ENCODE peak calls at places on chromosome 11, in ten cellular contexts. Z is AG09309; V is myocyte; L is NCI-H1092; N is IMR-90; I is stimulated activated CD4-positive, alpha-beta T cell treated with anti-CD3 and anti-CD28 coated beads, TNF-alpha, amount 100 ng/mL, for 1 hour; K is NCI-H774; E is epithelial cell of esophagus; Y is activated T-cell treated with anti-CD3 and anti-CD28 coated beads, Interleukin-2, amount 50 U/mL, for 1 hour; F is head of caudate nucleus. D is an unnamed sample.

GRCh38 chr11:113203332-113203731 is 111.1 kb upstream of the TTC12 start:
- DNase-seq in K (no peak), N (no peak), Z (no peak), Y (no peak), V (no peak), I (no peak), L (no peak), F (no peak), E (no peak), D (no peak)

GRCh38 chr11:48020092-48020755 is 39.9 kb downstream of the PTPRJ start:
- DNase-seq in K (no peak), F (no peak), V (no peak), I (no peak), Y (no peak), E (peak), L (no peak), Z (no peak), N (no peak), D (peak)

GRCh38 chr11:76919887-76920746 is 59.4 kb downstream of the ACER3 start:
- DNase-seq in E (peak), K (peak), N (peak), Z (peak), Y (peak), F (peak), V (peak), L (peak), I (peak), D (peak)

GRCh38 chr11:59078435-59078834 is 7.7 kb upstream of the GLYATL1B start:
- DNase-seq in E (no peak), L (no peak), K (no peak), Z (no peak), N (no peak), Y (no peak), V (no peak), F (no peak), I (no peak), D (no peak)

GRCh38 chr11:134519788-134520187 is 107.7 kb upstream of the B3GAT1 start:
- DNase-seq in F (no peak), V (no peak), N (no peak), K (no peak), Y (no peak), E (no peak), I (no peak), Z (no peak), L (no peak), D (no peak)

GRCh38 chr11:73396985-73397384 is 20.8 kb downstream of the RELT start:
- DNase-seq in N (no peak), Y (no peak), I (no peak), F (no peak), E (no peak), L (no peak), K (no peak), Z (no peak), V (no peak), D (no peak)

GRCh38 chr11:504053-504993 is 2.7 kb downstream of the RNH1 start:
- DNase-seq in F (no peak), K (no peak), L (no peak), Y (no peak), N (no peak), E (peak), Z (no peak), I (no peak), V (no peak), D (no peak)

GRCh38 chr11:86073948-86074347 is 5.1 kb upstream of the PICALM start:
- DNase-seq in N (no peak), Z (no peak), F (no peak), V (no peak), L (no peak), E (no peak), I (no peak), K (no peak), Y (no peak), D (no peak)

GRCh38 chr11:32466279-32466915 is 31.1 kb upstream of the WT1 start:
- DNase-seq in F (no peak), Z (peak), K (no peak), N (no peak), V (peak), I (no peak), E (no peak), Y (no peak), L (no peak), D (no peak)

GRCh38 chr11:109789911-109790310 is 303.3 kb upstream of the ZC3H12C start:
- DNase-seq in V (no peak), F (no peak), L (no peak), K (no peak), I (no peak), Y (no peak), E (no peak), Z (peak), N (peak), D (no peak)

GRCh38 chr11:2791139-2791520 is 91.3 kb upstream of the KCNQ1OT1 start:
- DNase-seq in Z (no peak), V (no peak), F (no peak), N (no peak), Y (no peak), L (no peak), I (no peak), K (no peak), E (no peak), D (peak)

GRCh38 chr11:44633641-44634040 is 68.2 kb downstream of the CD82 start:
- DNase-seq in Z (no peak), I (no peak), F (no peak), N (no peak), K (no peak), V (no peak), L (no peak), Y (no peak), E (no peak), D (no peak)

GRCh38 chr11:1864216-1864615 is 11.3 kb downstream of the LSP1 start:
- DNase-seq in Y (no peak), L (no peak), I (no peak), Z (no peak), V (peak), K (no peak), N (no peak), F (no peak), E (no peak), D (no peak)

GRCh38 chr11:109285465-109285864 is 136.5 kb upstream of the C11orf87 start:
- DNase-seq in N (no peak), V (no peak), L (no peak), Y (no peak), E (peak), F (no peak), I (no peak), K (no peak), Z (no peak), D (no peak)

GRCh38 chr11:122167100-122167499 is 51.1 kb upstream of the BLID start:
- DNase-seq in Y (no peak), Z (peak), F (no peak), V (no peak), E (peak), L (no peak), N (peak), K (no peak), I (no peak), D (no peak)

GRCh38 chr11:70496591-70497535 is 98.5 kb downstream of the CTTN start:
- DNase-seq in E (no peak), K (no peak), F (no peak), I (no peak), N (no peak), V (no peak), Z (no peak), L (no peak), Y (no peak), D (no peak)

GRCh38 chr11:100863080-100863581 is 176.0 kb downstream of the ARHGAP42 start:
- DNase-seq in Z (peak), N (peak), L (no peak), I (no peak), Y (no peak), V (peak), F (no peak), K (no peak), E (peak), D (no peak)

GRCh38 chr11:128828350-128828749 is 38.7 kb downstream of the KCNJ1 start:
- DNase-seq in I (no peak), V (no peak), E (no peak), L (no peak), N (peak), K (no peak), Y (no peak), F (no peak), Z (no peak), D (no peak)

GRCh38 chr11:116513894-116514293 is 258.9 kb downstream of the BUD13 start:
- DNase-seq in F (no peak), Y (no peak), E (no peak), N (peak), Z (no peak), V (no peak), I (no peak), L (peak), K (no peak), D (peak)